ENCODE peak calls at places on chromosomes 13 and 19, in ten cellular contexts. S is GM12864; N is CD8-positive, alpha-beta memory T cell; P is trophoblast cell; H is GM04503; C is type B pancreatic cell; O is pons; T is head of caudate nucleus; B is IMR-90; K is RPMI7951. A is an unnamed sample.
A peak's percentile ranks its signal among the peaks of the same experiment; 100 is the strongest.

GRCh38 chr13:76828316-76828741 is 57.9 kb downstream of the KCTD12 start:
- DNase-seq in S (no peak), N (no peak), P (no peak), H (no peak), C (no peak), O (no peak), T (no peak), B (peak; percentile 17), K (no peak), A (peak; percentile 58)

GRCh38 chr19:6062274-6062673 is 48.0 kb downstream of the RFX2 start:
- DNase-seq in S (no peak), N (peak; percentile 61), P (peak; percentile 57), H (no peak), C (no peak), O (peak; percentile 60), T (no peak), B (no peak), K (no peak), A (peak; percentile 60)

GRCh38 chr13:26897706-26898550 is 137.3 kb upstream of the GPR12 start:
- DNase-seq in S (no peak), N (no peak), P (no peak), H (no peak), C (no peak), O (no peak), T (no peak), B (no peak), K (no peak), A (no peak)

GRCh38 chr19:14410054-14410774 is 8.9 kb downstream of the DDX39A start:
- DNase-seq in S (no peak), N (peak; percentile 81), P (peak; percentile 49), H (no peak), C (no peak), O (no peak), T (no peak), B (no peak), K (no peak), A (no peak)

GRCh38 chr13:23952796-23953195 is 55.5 kb upstream of the C1QTNF9B start:
- DNase-seq in S (no peak), N (no peak), P (no peak), H (no peak), C (no peak), O (no peak), T (no peak), B (no peak), K (no peak), A (no peak)

GRCh38 chr13:111484129-111484925 is 163.9 kb downstream of the TEX29 start:
- DNase-seq in S (no peak), N (no peak), P (no peak), H (no peak), C (peak; percentile 58), O (no peak), T (no peak), B (no peak), K (no peak), A (no peak)

GRCh38 chr19:39415111-39416046 is 2.9 kb downstream of the PLEKHG2 start:
- DNase-seq in S (no peak), N (no peak), P (no peak), H (no peak), C (no peak), O (no peak), T (no peak), B (no peak), K (no peak), A (no peak)

GRCh38 chr19:43439183-43440063 is 24.7 kb downstream of the TEX101 start:
- DNase-seq in S (no peak), N (peak; percentile 75), P (peak; percentile 18), H (peak; percentile 56), C (no peak), O (no peak), T (no peak), B (no peak), K (peak; percentile 96), A (peak; percentile 83)

GRCh38 chr13:28819748-28820098 is 416 bp upstream of the MTUS2 start:
- DNase-seq in S (no peak), N (no peak), P (peak; percentile 69), H (no peak), C (peak; percentile 82), O (no peak), T (peak; percentile 78), B (peak; percentile 32), K (no peak), A (peak; percentile 19)

A was measured in fibroblast of mammary gland.